ENCODE peak calls at places on chromosomes 1 and 21, in five cellular contexts. One of them, this sample, is unnamed.

GRCh38 chr1:35929730-35930592 is 944 bp upstream of the AGO3 start:
- DNase-seq in dorsolateral prefrontal cortex: peak; percentile 59
- DNase-seq in HFFc6: peak; percentile 24
- DNase-seq in neural progenitor cell: peak; percentile 72
- DNase-seq in esophagus muscularis mucosa: peak; percentile 91
- DNase-seq in this sample: no peak

GRCh38 chr1:7644906-7645750 is 126.0 kb upstream of the VAMP3 start:
- DNase-seq in dorsolateral prefrontal cortex: no peak
- DNase-seq in esophagus muscularis mucosa: no peak
- DNase-seq in HFFc6: no peak
- DNase-seq in neural progenitor cell: no peak
- DNase-seq in this sample: no peak

GRCh38 chr1:185650602-185651230 is 83.5 kb upstream of the HMCN1 start:
- DNase-seq in HFFc6: no peak
- DNase-seq in dorsolateral prefrontal cortex: no peak
- DNase-seq in esophagus muscularis mucosa: no peak
- DNase-seq in neural progenitor cell: no peak
- DNase-seq in this sample: no peak

GRCh38 chr1:17502326-17502778 is 37.1 kb upstream of the ARHGEF10L start:
- DNase-seq in esophagus muscularis mucosa: peak; percentile 96
- DNase-seq in HFFc6: peak; percentile 68
- DNase-seq in dorsolateral prefrontal cortex: peak; percentile 83
- DNase-seq in neural progenitor cell: peak; percentile 92
- DNase-seq in this sample: peak; percentile 95

GRCh38 chr1:116168277-116169032 is 57.3 kb downstream of the MAB21L3 start:
- DNase-seq in esophagus muscularis mucosa: peak; percentile 94
- DNase-seq in dorsolateral prefrontal cortex: peak; percentile 69
- DNase-seq in neural progenitor cell: peak; percentile 90
- DNase-seq in HFFc6: peak; percentile 29
- DNase-seq in this sample: peak; percentile 87

GRCh38 chr1:100585774-100586173 is 47.8 kb downstream of the GPR88 start:
- DNase-seq in HFFc6: peak; percentile 56
- DNase-seq in esophagus muscularis mucosa: no peak
- DNase-seq in dorsolateral prefrontal cortex: no peak
- DNase-seq in neural progenitor cell: no peak
- DNase-seq in this sample: no peak

GRCh38 chr1:200442537-200443169 is 32.8 kb upstream of the ZNF281 start:
- DNase-seq in dorsolateral prefrontal cortex: no peak
- DNase-seq in neural progenitor cell: no peak
- DNase-seq in esophagus muscularis mucosa: peak; percentile 8
- DNase-seq in HFFc6: no peak
- DNase-seq in this sample: no peak

GRCh38 chr1:21383785-21384401 is 56.0 kb upstream of the NBPF3 start:
- DNase-seq in neural progenitor cell: peak; percentile 26
- DNase-seq in esophagus muscularis mucosa: no peak
- DNase-seq in HFFc6: no peak
- DNase-seq in dorsolateral prefrontal cortex: no peak
- DNase-seq in this sample: no peak

GRCh38 chr1:173245892-173246291 is 38.8 kb upstream of the TNFSF4 start:
- DNase-seq in esophagus muscularis mucosa: no peak
- DNase-seq in HFFc6: no peak
- DNase-seq in dorsolateral prefrontal cortex: no peak
- DNase-seq in neural progenitor cell: no peak
- DNase-seq in this sample: no peak

GRCh38 chr1:195376190-195376589 is 1232.0 kb downstream of the KCNT2 start:
- DNase-seq in neural progenitor cell: no peak
- DNase-seq in esophagus muscularis mucosa: no peak
- DNase-seq in HFFc6: peak; percentile 22
- DNase-seq in dorsolateral prefrontal cortex: no peak
- DNase-seq in this sample: no peak

GRCh38 chr1:100795646-100795985 is 76.1 kb downstream of the VCAM1 start:
- DNase-seq in HFFc6: no peak
- DNase-seq in esophagus muscularis mucosa: no peak
- DNase-seq in neural progenitor cell: no peak
- DNase-seq in dorsolateral prefrontal cortex: no peak
- DNase-seq in this sample: no peak

GRCh38 chr21:31218830-31219608 is 125.0 kb downstream of the TIAM1 start:
- DNase-seq in HFFc6: no peak
- DNase-seq in dorsolateral prefrontal cortex: no peak
- DNase-seq in esophagus muscularis mucosa: peak; percentile 92
- DNase-seq in neural progenitor cell: peak; percentile 8
- DNase-seq in this sample: no peak

GRCh38 chr1:40650075-40650474 is 15.4 kb downstream of the RIMS3 start:
- DNase-seq in neural progenitor cell: peak; percentile 75
- DNase-seq in dorsolateral prefrontal cortex: no peak
- DNase-seq in esophagus muscularis mucosa: no peak
- DNase-seq in HFFc6: no peak
- DNase-seq in this sample: no peak

GRCh38 chr1:47262787-47263413 is 30.9 kb upstream of the TAL1 start:
- DNase-seq in HFFc6: peak; percentile 41
- DNase-seq in neural progenitor cell: peak; percentile 56
- DNase-seq in dorsolateral prefrontal cortex: peak; percentile 36
- DNase-seq in esophagus muscularis mucosa: no peak
- DNase-seq in this sample: no peak

GRCh38 chr1:64733576-64734288 is 11.1 kb upstream of the RAVER2 start:
- DNase-seq in neural progenitor cell: no peak
- DNase-seq in esophagus muscularis mucosa: no peak
- DNase-seq in dorsolateral prefrontal cortex: no peak
- DNase-seq in HFFc6: peak; percentile 43
- DNase-seq in this sample: no peak

GRCh38 chr1:150053911-150054310 is 13.7 kb upstream of the VPS45 start:
- DNase-seq in HFFc6: no peak
- DNase-seq in neural progenitor cell: no peak
- DNase-seq in esophagus muscularis mucosa: no peak
- DNase-seq in dorsolateral prefrontal cortex: no peak
- DNase-seq in this sample: no peak

GRCh38 chr1:31834501-31834900 is 18.7 kb upstream of the SPOCD1 start:
- DNase-seq in neural progenitor cell: no peak
- DNase-seq in esophagus muscularis mucosa: no peak
- DNase-seq in dorsolateral prefrontal cortex: no peak
- DNase-seq in HFFc6: no peak
- DNase-seq in this sample: no peak

GRCh38 chr1:110916669-110917306 is 43.8 kb downstream of the CD53 start:
- DNase-seq in esophagus muscularis mucosa: no peak
- DNase-seq in neural progenitor cell: no peak
- DNase-seq in dorsolateral prefrontal cortex: no peak
- DNase-seq in HFFc6: peak; percentile 41
- DNase-seq in this sample: no peak

GRCh38 chr1:9061949-9062555 is 7.4 kb downstream of the SLC2A5 start:
- DNase-seq in neural progenitor cell: no peak
- DNase-seq in esophagus muscularis mucosa: no peak
- DNase-seq in HFFc6: no peak
- DNase-seq in dorsolateral prefrontal cortex: no peak
- DNase-seq in this sample: no peak

GRCh38 chr1:109659997-109660755 is 4.3 kb downstream of the GSTM4 start:
- DNase-seq in neural progenitor cell: no peak
- DNase-seq in esophagus muscularis mucosa: peak; percentile 84
- DNase-seq in HFFc6: no peak
- DNase-seq in dorsolateral prefrontal cortex: no peak
- DNase-seq in this sample: no peak

GRCh38 chr1:212557739-212558664 is 50.6 kb upstream of the ATF3 start:
- DNase-seq in HFFc6: no peak
- DNase-seq in esophagus muscularis mucosa: no peak
- DNase-seq in dorsolateral prefrontal cortex: no peak
- DNase-seq in neural progenitor cell: peak; percentile 55
- DNase-seq in this sample: no peak

DNA sequence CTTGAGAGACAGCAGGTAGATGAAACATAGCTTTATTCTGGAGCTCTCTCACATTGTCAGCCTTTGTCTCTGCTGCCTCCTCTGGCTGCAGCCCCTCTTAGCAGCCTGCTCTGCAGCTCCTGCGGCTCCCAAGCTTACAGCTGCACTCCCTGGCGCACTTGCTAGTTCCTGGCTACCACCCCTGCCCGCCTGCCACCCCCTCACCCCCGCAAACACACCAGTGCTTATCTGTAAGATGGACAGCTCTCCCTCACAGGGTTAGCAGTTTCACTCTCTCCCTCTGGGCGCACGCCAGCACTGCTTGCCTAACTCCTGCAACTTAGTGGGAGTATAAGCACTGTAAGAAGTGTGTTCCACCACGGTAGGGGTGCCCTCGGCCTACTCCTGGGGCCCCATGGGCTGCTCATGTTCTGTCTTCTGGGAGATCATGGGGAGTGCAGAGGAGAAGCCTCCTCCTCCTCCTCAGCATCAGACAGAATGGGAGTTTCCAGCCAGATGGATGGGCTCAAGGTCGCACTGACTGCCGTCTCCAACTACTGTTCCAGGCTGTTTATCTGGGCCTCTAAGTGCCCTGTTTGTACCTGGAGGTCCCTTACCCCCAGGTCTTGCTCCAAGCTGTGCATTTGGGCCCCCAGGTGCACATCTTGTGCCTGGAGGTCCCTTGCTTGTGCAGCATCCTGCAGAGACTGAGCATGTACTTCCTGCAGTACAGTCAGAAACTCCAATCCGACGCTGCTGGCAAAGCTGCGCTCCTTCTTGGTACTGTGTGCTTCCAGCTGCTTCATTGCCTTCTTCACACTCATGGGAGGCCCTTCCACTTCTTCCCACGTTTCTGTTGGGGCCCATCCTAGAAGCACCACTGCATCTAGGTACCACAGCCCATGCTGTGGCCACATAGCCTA is 1388.1 kb downstream of the AMY1C start:
- DNase-seq in dorsolateral prefrontal cortex: no peak
- DNase-seq in esophagus muscularis mucosa: no peak
- DNase-seq in neural progenitor cell: peak; percentile 79
- DNase-seq in HFFc6: no peak
- DNase-seq in this sample: no peak
- TF ChIP-seq CTCF in dorsolateral prefrontal cortex: no peak
- TF ChIP-seq CTCF in esophagus muscularis mucosa: no peak
- TF ChIP-seq CTCF in neural progenitor cell: peak; percentile 59
- TF ChIP-seq CTCF in HFFc6: no peak
- TF ChIP-seq CTCF in this sample: peak; percentile 47

DNA sequence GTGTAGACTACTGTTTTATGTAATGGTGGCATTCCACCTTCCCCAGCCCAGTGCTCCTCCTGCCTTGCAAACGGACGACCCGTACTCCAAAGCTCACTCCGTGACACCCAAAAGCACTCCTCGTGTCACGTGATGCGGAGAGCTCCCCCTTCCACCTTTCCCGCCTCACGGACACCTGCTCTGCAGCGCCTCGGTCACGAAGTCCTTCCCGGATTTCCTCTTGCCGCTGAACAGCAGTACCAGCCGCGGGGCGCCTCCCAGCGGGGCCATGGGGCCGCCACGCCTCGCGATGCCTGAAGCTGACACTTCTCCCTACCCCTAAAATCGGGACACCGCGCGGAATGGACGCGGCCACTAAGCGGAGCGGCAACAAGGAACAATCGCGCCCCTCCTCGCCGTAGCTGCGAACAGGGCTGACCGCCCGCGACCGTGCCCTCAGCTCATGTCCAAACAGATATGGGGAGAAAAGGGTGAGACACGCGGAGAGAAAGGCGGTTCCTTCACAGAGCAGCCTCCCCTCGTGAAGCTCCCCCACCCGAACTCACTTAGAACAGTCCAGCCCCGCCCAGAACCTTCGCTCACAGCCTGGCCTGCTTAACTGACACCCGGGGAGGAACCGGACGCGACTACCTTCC is at the start of gene PMVK:
- DNase-seq in dorsolateral prefrontal cortex: peak; percentile 97
- DNase-seq in HFFc6: peak; percentile 95
- DNase-seq in neural progenitor cell: peak; percentile 96
- DNase-seq in esophagus muscularis mucosa: peak; percentile 99
- DNase-seq in this sample: peak; percentile 96
- TF ChIP-seq CTCF in dorsolateral prefrontal cortex: peak; percentile 64
- TF ChIP-seq CTCF in HFFc6: peak; percentile 72
- TF ChIP-seq CTCF in neural progenitor cell: peak; percentile 26
- TF ChIP-seq CTCF in esophagus muscularis mucosa: peak; percentile 47
- TF ChIP-seq CTCF in this sample: peak; percentile 31

DNA sequence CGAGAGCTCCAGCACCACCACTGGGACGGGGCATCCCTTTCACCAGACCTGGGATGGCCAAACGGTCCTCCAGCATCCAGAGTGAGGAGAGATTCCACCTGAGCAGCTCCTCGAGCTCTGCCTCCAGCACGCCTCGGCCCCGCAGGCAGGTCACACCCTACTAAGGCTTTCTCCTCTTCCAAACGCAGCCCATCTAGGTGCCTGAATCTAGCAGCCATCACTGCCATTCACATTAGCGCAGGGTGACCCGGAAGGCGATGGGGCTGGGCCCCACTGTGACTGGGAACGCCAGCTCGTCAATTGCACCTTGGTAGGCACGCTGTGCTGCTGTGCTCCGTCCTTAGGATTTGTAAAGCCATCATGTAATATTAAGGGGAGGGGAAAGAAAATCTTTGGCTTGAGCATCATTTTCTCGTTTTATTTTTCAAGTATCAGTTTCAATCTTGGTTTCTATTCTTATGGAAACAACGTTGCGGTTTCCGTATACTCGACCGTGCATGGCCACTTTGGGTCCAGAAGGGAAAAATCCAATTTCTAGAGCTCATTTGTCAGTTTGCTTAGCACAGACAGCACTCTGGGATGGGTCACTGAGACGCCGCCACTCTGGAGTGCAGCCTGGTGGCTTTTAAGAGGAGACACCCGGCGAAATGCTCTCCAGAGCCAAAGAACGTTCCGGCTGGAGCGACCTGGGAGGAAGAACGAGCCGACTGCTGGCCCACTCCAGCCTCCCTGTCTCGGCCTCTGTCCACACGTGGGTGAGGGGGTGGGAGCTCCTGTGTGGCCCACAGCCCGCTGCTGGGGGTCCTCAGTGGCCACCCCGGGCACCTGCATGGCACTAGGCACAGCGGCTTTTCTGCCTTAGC is 173.6 kb downstream of the PRDM16 start:
- DNase-seq in HFFc6: no peak
- DNase-seq in esophagus muscularis mucosa: no peak
- DNase-seq in dorsolateral prefrontal cortex: no peak
- DNase-seq in neural progenitor cell: no peak
- DNase-seq in this sample: no peak
- TF ChIP-seq CTCF in HFFc6: no peak
- TF ChIP-seq CTCF in esophagus muscularis mucosa: no peak
- TF ChIP-seq CTCF in dorsolateral prefrontal cortex: no peak
- TF ChIP-seq CTCF in neural progenitor cell: no peak
- TF ChIP-seq CTCF in this sample: no peak

DNA sequence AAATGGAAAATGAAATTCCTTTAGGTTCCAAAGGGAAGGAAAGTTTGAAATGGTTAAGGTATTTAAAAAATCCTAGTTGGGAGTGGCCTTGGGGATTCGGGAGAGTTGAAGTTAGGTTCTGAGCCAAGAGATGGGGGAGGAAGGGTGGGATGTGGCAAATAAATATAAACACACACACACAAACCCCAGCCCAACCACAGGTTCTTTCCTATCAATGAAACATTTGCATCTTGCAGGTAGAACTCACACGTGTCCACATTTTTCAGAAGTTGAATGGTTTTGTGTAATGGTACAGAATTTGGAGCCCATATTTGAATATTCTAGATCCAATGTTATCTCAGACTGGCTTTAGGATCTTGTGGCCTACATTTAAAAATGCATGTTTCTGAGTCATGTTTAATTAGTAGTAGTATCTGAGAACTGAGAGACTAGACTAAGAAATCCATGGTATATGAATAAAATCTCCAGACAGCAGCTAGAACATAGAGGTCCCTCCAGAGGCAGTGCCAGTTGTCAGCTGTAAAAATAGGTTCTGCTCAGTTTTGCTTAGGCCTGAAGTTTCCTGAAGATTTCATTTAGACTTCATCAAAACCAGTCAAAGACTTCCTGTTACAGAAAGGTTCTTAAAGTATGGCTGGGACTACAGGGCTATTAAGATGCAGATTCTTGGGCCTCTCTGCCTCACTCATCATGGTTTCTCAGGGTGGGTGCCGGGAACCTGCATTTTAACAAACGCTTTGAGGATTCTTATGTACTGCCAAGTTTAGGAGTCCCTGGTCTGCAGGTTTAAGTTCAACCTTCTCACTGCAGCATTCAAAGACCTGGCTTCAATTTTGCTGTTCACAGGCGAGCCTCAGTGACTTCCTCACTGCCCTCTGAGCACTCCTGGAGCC is 21.3 kb downstream of the RUNX1 start:
- DNase-seq in esophagus muscularis mucosa: no peak
- DNase-seq in neural progenitor cell: no peak
- DNase-seq in dorsolateral prefrontal cortex: no peak
- DNase-seq in HFFc6: no peak
- DNase-seq in this sample: no peak
- TF ChIP-seq CTCF in esophagus muscularis mucosa: no peak
- TF ChIP-seq CTCF in neural progenitor cell: no peak
- TF ChIP-seq CTCF in dorsolateral prefrontal cortex: no peak
- TF ChIP-seq CTCF in HFFc6: no peak
- TF ChIP-seq CTCF in this sample: no peak

This sample was measured in osteocyte.